ENCODE peak calls at places on chromosomes 7 and 10, in seven cellular contexts. M is NCI-H1105; A is activated CD8-positive, alpha-beta T cell treated with anti-CD3 and anti-CD28 coated beads for 36 hours; G is dorsolateral prefrontal cortex; Z is occipital lobe; T is iris pigment epithelial cell; K is heart right ventricle. C is an unnamed sample.

GRCh38 chr10:75505293-75505692 is 73.9 kb downstream of the LRMDA start:
- DNase-seq in M (no peak), T (no peak), K (no peak), A (no peak), G (no peak), Z (no peak), C (no peak)

GRCh38 chr10:72564596-72564995 is 61.3 kb downstream of the MICU1 start:
- DNase-seq in K (no peak), Z (no peak), M (no peak), A (peak; percentile 20), T (peak; percentile 87), G (no peak), C (no peak)

GRCh38 chr7:6205921-6206660 is 66.3 kb downstream of the CYTH3 start:
- DNase-seq in G (no peak), T (peak; percentile 35), A (no peak), M (no peak), K (no peak), Z (no peak), C (no peak)

GRCh38 chr7:70380315-70381027 is 751.5 kb upstream of the GALNT17 start:
- DNase-seq in M (no peak), Z (no peak), K (peak; percentile 43), G (no peak), T (no peak), A (no peak), C (no peak)

GRCh38 chr10:97596101-97597055 is 6.9 kb downstream of the C10orf62 start:
- DNase-seq in G (no peak), A (no peak), K (peak; percentile 79), T (peak; percentile 75), Z (peak; percentile 31), M (no peak), C (no peak)

GRCh38 chr10:8323443-8324054 is 269.1 kb downstream of the GATA3 start:
- DNase-seq in K (no peak), T (no peak), A (no peak), Z (no peak), M (no peak), G (no peak), C (no peak)

GRCh38 chr10:35639651-35640311 is 2.3 kb downstream of the FZD8 start:
- DNase-seq in T (peak; percentile 47), G (peak; percentile 48), M (no peak), A (no peak), Z (no peak), K (peak; percentile 19), C (no peak)

GRCh38 chr7:29285451-29285807 is 90.9 kb downstream of the CHN2 start:
- DNase-seq in T (peak; percentile 94), Z (no peak), K (no peak), G (no peak), M (no peak), A (peak; percentile 79), C (no peak)

GRCh38 chr10:29324220-29324831 is 35.5 kb downstream of the LYZL1 start:
- DNase-seq in M (no peak), T (peak; percentile 36), K (no peak), Z (no peak), G (no peak), A (no peak), C (no peak)

GRCh38 chr7:51446356-51446755 is 129.7 kb upstream of the COBL start:
- DNase-seq in K (no peak), Z (no peak), T (no peak), G (no peak), A (no peak), M (no peak), C (no peak)

GRCh38 chr7:4133491-4134044 is 548.5 kb upstream of the FOXK1 start:
- DNase-seq in K (no peak), A (no peak), G (no peak), T (no peak), M (no peak), Z (no peak), C (no peak)

GRCh38 chr7:17680026-17680425 is 260.3 kb downstream of the SNX13 start:
- DNase-seq in Z (peak; percentile 7), K (no peak), T (peak; percentile 96), M (no peak), A (no peak), G (peak; percentile 41), C (no peak)

GRCh38 chr10:480928-481551 is 208.4 kb downstream of the DIP2C start:
- DNase-seq in G (no peak), A (no peak), K (no peak), M (peak; percentile 49), Z (no peak), T (peak; percentile 63), C (peak; percentile 59)

GRCh38 chr10:126387041-126387908 is 1.0 kb downstream of the ADAM12 start:
- DNase-seq in A (peak; percentile 58), Z (peak; percentile 60), M (peak; percentile 27), G (peak; percentile 81), T (peak; percentile 70), K (peak; percentile 49), C (no peak)

GRCh38 chr7:21426286-21426957 is 1.5 kb upstream of the SP4 start:
- DNase-seq in A (no peak), K (peak; percentile 7), G (no peak), Z (no peak), M (no peak), T (peak; percentile 9), C (no peak)

GRCh38 chr7:75876126-75876881 is 2.5 kb upstream of the RHBDD2 start:
- DNase-seq in G (no peak), K (no peak), T (no peak), Z (no peak), M (no peak), A (no peak), C (no peak)

GRCh38 chr10:110618206-110618605 is 25.9 kb upstream of the RBM20 start:
- DNase-seq in T (no peak), A (peak; percentile 77), K (no peak), M (no peak), Z (no peak), G (no peak), C (no peak)

GRCh38 chr10:76318171-76318570 is 886.7 kb downstream of the LRMDA start:
- DNase-seq in K (no peak), G (no peak), Z (no peak), A (no peak), T (no peak), M (no peak), C (no peak)

GRCh38 chr7:152158801-152159587 is 133.5 kb downstream of the GALNT11 start:
- DNase-seq in G (no peak), A (peak; percentile 29), K (no peak), T (no peak), Z (no peak), M (no peak), C (no peak)

GRCh38 chr10:88565072-88565471 is 18.0 kb downstream of the RNLS start:
- DNase-seq in G (no peak), K (no peak), A (no peak), T (peak; percentile 54), Z (no peak), M (no peak), C (no peak)

GRCh38 chr10:47348661-47349470 is 703 bp downstream of the RBP3 start:
- DNase-seq in K (no peak), M (no peak), T (no peak), Z (no peak), A (no peak), G (no peak), C (no peak)

GRCh38 chr10:46096909-46097575 is 51.0 kb upstream of the MSMB start:
- DNase-seq in K (no peak), M (no peak), A (peak; percentile 37), G (no peak), Z (no peak), T (no peak), C (no peak)

GRCh38 chr7:146660839-146661238 is 544.2 kb downstream of the CNTNAP2 start:
- DNase-seq in G (no peak), Z (no peak), K (no peak), M (peak; percentile 73), A (no peak), T (no peak), C (no peak)

GRCh38 chr7:19102884-19103283 is 14.6 kb downstream of the TWIST1 start:
- DNase-seq in T (no peak), Z (no peak), A (no peak), K (no peak), M (no peak), G (no peak), C (no peak)

GRCh38 chr10:3747984-3748383 is 37.0 kb downstream of the KLF6 start:
- DNase-seq in Z (no peak), K (no peak), G (no peak), M (no peak), T (no peak), A (no peak), C (peak; percentile 77)

GRCh38 chr7:3688842-3689241 is 387.8 kb downstream of the SDK1 start:
- DNase-seq in Z (no peak), K (no peak), G (no peak), M (no peak), A (no peak), T (no peak), C (no peak)

GRCh38 chr7:151114151-151115090 is 28.1 kb downstream of the AGAP3 start:
- DNase-seq in T (peak; percentile 36), K (no peak), A (no peak), Z (no peak), M (no peak), G (no peak), C (no peak)

GRCh38 chr7:30028749-30029635 is 780 bp downstream of the PLEKHA8 start:
- DNase-seq in Z (peak; percentile 45), T (peak; percentile 34), K (peak; percentile 44), A (peak; percentile 50), M (no peak), G (no peak), C (no peak)

GRCh38 chr7:138875794-138876193 is 77.8 kb upstream of the ATP6V0A4 start:
- DNase-seq in M (no peak), A (peak; percentile 84), K (no peak), G (no peak), Z (no peak), T (peak; percentile 93), C (no peak)

GRCh38 chr7:158113321-158114025 is 474.1 kb downstream of the PTPRN2 start:
- DNase-seq in Z (no peak), M (no peak), A (no peak), G (no peak), T (no peak), K (no peak), C (no peak)

GRCh38 chr10:113326160-113327111 is 226.4 kb upstream of the HABP2 start:
- DNase-seq in K (peak; percentile 46), A (peak; percentile 67), M (no peak), Z (no peak), G (no peak), T (peak; percentile 88), C (no peak)

GRCh38 chr10:93702278-93703001 is at the start of gene FRA10AC1:
- DNase-seq in M (peak; percentile 77), G (peak; percentile 92), T (peak; percentile 94), A (peak; percentile 79), K (peak; percentile 93), Z (peak; percentile 90), C (peak; percentile 51)

GRCh38 chr10:122239578-122240257 is 31.4 kb upstream of the BTBD16 start:
- DNase-seq in K (no peak), T (peak; percentile 59), G (no peak), Z (no peak), M (no peak), A (no peak), C (no peak)

GRCh38 chr10:100370561-100370975 is 23.5 kb downstream of the SCD start:
- DNase-seq in T (no peak), K (no peak), A (peak; percentile 67), G (no peak), Z (no peak), M (no peak), C (peak; percentile 76)

GRCh38 chr10:98577168-98577567 is 130.4 kb upstream of the HPS1 start:
- DNase-seq in M (no peak), K (no peak), A (no peak), G (no peak), Z (no peak), T (no peak), C (no peak)

GRCh38 chr7:135147341-135147898 is 452 bp upstream of the TMEM140 start:
- DNase-seq in A (no peak), G (no peak), Z (no peak), T (peak; percentile 63), M (no peak), K (peak; percentile 61), C (no peak)

GRCh38 chr7:28351450-28351849 is 60.9 kb upstream of the CREB5 start:
- DNase-seq in A (no peak), T (no peak), G (no peak), Z (no peak), M (no peak), K (no peak), C (no peak)

GRCh38 chr10:102630663-102631062 is 13.6 kb upstream of the TRIM8 start:
- DNase-seq in M (no peak), T (no peak), Z (no peak), A (no peak), G (no peak), K (no peak), C (no peak)

C was measured in LNCaP clone FGC.